ENCODE peak calls at places on chromosomes 11 and 22, in ten cellular contexts. X, Z, H, C, N, G, L, I, D and Y are unnamed samples.

GRCh38 chr22:50586416-50586815 is 3.8 kb upstream of the CHKB start:
- DNase-seq in X (no peak), Z (no peak), H (no peak), C (no peak), N (no peak), G (no peak), L (no peak), I (peak), D (no peak), Y (no peak)

GRCh38 chr22:38706101-38706884 is 549 bp downstream of the GTPBP1 start:
- DNase-seq in X (no peak), Z (no peak), H (no peak), C (no peak), N (peak), G (peak), L (peak), I (peak), D (peak), Y (peak)

GRCh38 chr11:108897916-108898315 is 233.0 kb downstream of the DDX10 start:
- DNase-seq in X (no peak), Z (no peak), H (no peak), C (no peak), N (no peak), G (no peak), L (no peak), I (no peak), D (no peak), Y (no peak)

GRCh38 chr11:285894-286220 is 3.1 kb upstream of the PGGHG start:
- DNase-seq in X (no peak), Z (no peak), H (no peak), C (no peak), N (peak), G (peak), L (no peak), I (no peak), D (no peak), Y (no peak)

GRCh38 chr11:43238341-43238740 is 73.5 kb upstream of the API5 start:
- DNase-seq in X (no peak), Z (no peak), H (no peak), C (no peak), N (no peak), G (no peak), L (no peak), I (no peak), D (no peak), Y (no peak)

GRCh38 chr11:78037056-78037455 is 14.0 kb upstream of the KCTD14 start:
- DNase-seq in X (peak), Z (no peak), H (no peak), C (no peak), N (no peak), G (no peak), L (no peak), I (peak), D (peak), Y (no peak)

GRCh38 chr22:46068908-46069481 is 81.3 kb upstream of the PPARA start:
- DNase-seq in X (peak), Z (peak), H (no peak), C (no peak), N (peak), G (no peak), L (no peak), I (peak), D (peak), Y (no peak)

GRCh38 chr11:9017773-9018172 is 14.0 kb upstream of the NRIP3 start:
- DNase-seq in X (no peak), Z (no peak), H (no peak), C (no peak), N (peak), G (no peak), L (peak), I (peak), D (peak), Y (peak)

GRCh38 chr22:23250424-23251363 is 70.4 kb downstream of the BCR start:
- DNase-seq in X (no peak), Z (no peak), H (no peak), C (no peak), N (no peak), G (no peak), L (no peak), I (no peak), D (no peak), Y (no peak)

GRCh38 chr11:85406316-85406715 is 220.8 kb downstream of the DLG2 start:
- DNase-seq in X (no peak), Z (no peak), H (no peak), C (no peak), N (no peak), G (no peak), L (no peak), I (no peak), D (no peak), Y (no peak)

GRCh38 chr11:118705796-118706545 is 26.5 kb upstream of the TREH start:
- DNase-seq in X (no peak), Z (no peak), H (no peak), C (no peak), N (no peak), G (peak), L (no peak), I (no peak), D (no peak), Y (no peak)

GRCh38 chr11:10038916-10039315 is 255.1 kb downstream of the SBF2 start:
- DNase-seq in X (no peak), Z (peak), H (no peak), C (no peak), N (no peak), G (no peak), L (no peak), I (no peak), D (no peak), Y (no peak)

GRCh38 chr11:6695377-6695776 is 12.2 kb upstream of the MRPL17 start:
- DNase-seq in X (no peak), Z (peak), H (no peak), C (no peak), N (no peak), G (no peak), L (no peak), I (no peak), D (no peak), Y (no peak)

GRCh38 chr22:45631140-45631539 is 40.5 kb upstream of the ATXN10 start:
- DNase-seq in X (no peak), Z (no peak), H (no peak), C (no peak), N (no peak), G (no peak), L (no peak), I (peak), D (no peak), Y (no peak)

GRCh38 chr11:4370166-4370565 is 2.0 kb upstream of the OR52B4 start:
- DNase-seq in X (no peak), Z (no peak), H (no peak), C (no peak), N (no peak), G (no peak), L (no peak), I (no peak), D (no peak), Y (no peak)

GRCh38 chr22:40855104-40855959 is 1.1 kb downstream of the ST13 start:
- DNase-seq in X (no peak), Z (no peak), H (no peak), C (no peak), N (no peak), G (no peak), L (no peak), I (no peak), D (no peak), Y (no peak)

GRCh38 chr22:38467904-38468760 is at the start of gene KDELR3:
- DNase-seq in X (peak), Z (peak), H (peak), C (no peak), N (peak), G (peak), L (peak), I (peak), D (peak), Y (no peak)

GRCh38 chr11:94934362-94934761 is 39.0 kb downstream of the CWC15 start:
- DNase-seq in X (no peak), Z (peak), H (no peak), C (no peak), N (no peak), G (peak), L (no peak), I (no peak), D (no peak), Y (no peak)

GRCh38 chr11:67438121-67438902 is 830 bp upstream of the PTPRCAP start:
- DNase-seq in X (no peak), Z (no peak), H (no peak), C (no peak), N (peak), G (no peak), L (no peak), I (no peak), D (peak), Y (no peak)

GRCh38 chr11:30583505-30584280 is 2.5 kb downstream of the MPPED2 start:
- DNase-seq in X (no peak), Z (no peak), H (no peak), C (no peak), N (peak), G (peak), L (peak), I (peak), D (peak), Y (peak)

GRCh38 chr11:43359432-43359818 is 705 bp downstream of the TTC17 start:
- DNase-seq in X (peak), Z (peak), H (no peak), C (peak), N (no peak), G (peak), L (no peak), I (no peak), D (peak), Y (no peak)

GRCh38 chr11:11297578-11297977 is 55.5 kb downstream of the CSNK2A3 start:
- DNase-seq in X (no peak), Z (no peak), H (no peak), C (no peak), N (no peak), G (no peak), L (no peak), I (no peak), D (no peak), Y (no peak)

GRCh38 chr11:90476442-90477007 is 253.7 kb upstream of the CHORDC1 start:
- DNase-seq in X (peak), Z (peak), H (peak), C (peak), N (no peak), G (peak), L (no peak), I (no peak), D (no peak), Y (no peak)

GRCh38 chr11:23539556-23539955 is 679.3 kb upstream of the CCDC179 start:
- DNase-seq in X (no peak), Z (peak), H (no peak), C (no peak), N (no peak), G (no peak), L (no peak), I (no peak), D (no peak), Y (no peak)

GRCh38 chr22:49551897-49552659 is 275.6 kb downstream of the BRD1 start:
- DNase-seq in X (no peak), Z (no peak), H (no peak), C (no peak), N (no peak), G (no peak), L (peak), I (peak), D (no peak), Y (no peak)

GRCh38 chr22:47192651-47193437 is 430.4 kb downstream of the TBC1D22A start:
- DNase-seq in X (peak), Z (no peak), H (peak), C (peak), N (no peak), G (no peak), L (peak), I (peak), D (peak), Y (peak)

GRCh38 chr11:106087815-106088435 is 10.5 kb downstream of the AASDHPPT start:
- DNase-seq in X (peak), Z (peak), H (peak), C (peak), N (no peak), G (peak), L (no peak), I (peak), D (peak), Y (peak)

GRCh38 chr22:44214187-44214586 is 33.5 kb downstream of the PARVG start:
- DNase-seq in X (no peak), Z (no peak), H (no peak), C (no peak), N (no peak), G (no peak), L (no peak), I (no peak), D (no peak), Y (peak)

GRCh38 chr11:16815047-16815767 is 76.8 kb downstream of the C11orf58 start:
- DNase-seq in X (no peak), Z (no peak), H (no peak), C (no peak), N (peak), G (no peak), L (no peak), I (peak), D (peak), Y (peak)

GRCh38 chr22:46111645-46112306 is 38.5 kb upstream of the PPARA start:
- DNase-seq in X (no peak), Z (no peak), H (no peak), C (no peak), N (no peak), G (no peak), L (peak), I (no peak), D (no peak), Y (no peak)

GRCh38 chr11:9726313-9727022 is 62.6 kb downstream of the SWAP70 start:
- DNase-seq in X (peak), Z (peak), H (peak), C (peak), N (no peak), G (no peak), L (no peak), I (no peak), D (no peak), Y (no peak)

GRCh38 chr11:46298699-46299424 is 21.4 kb downstream of the CREB3L1 start:
- DNase-seq in X (peak), Z (peak), H (no peak), C (peak), N (no peak), G (no peak), L (no peak), I (no peak), D (no peak), Y (no peak)

GRCh38 chr11:127445476-127445875 is 444.9 kb upstream of the KIRREL3 start:
- DNase-seq in X (no peak), Z (no peak), H (no peak), C (no peak), N (no peak), G (no peak), L (no peak), I (no peak), D (no peak), Y (no peak)

GRCh38 chr11:22703040-22703439 is 36.6 kb downstream of the GAS2 start:
- DNase-seq in X (peak), Z (peak), H (peak), C (peak), N (no peak), G (no peak), L (no peak), I (no peak), D (no peak), Y (no peak)

GRCh38 chr11:2210366-2211112 is 38.9 kb upstream of the TH start:
- DNase-seq in X (no peak), Z (no peak), H (no peak), C (no peak), N (peak), G (no peak), L (no peak), I (peak), D (peak), Y (peak)

GRCh38 chr22:29569011-29569678 is 11.8 kb downstream of the NIPSNAP1 start:
- DNase-seq in X (no peak), Z (no peak), H (no peak), C (no peak), N (no peak), G (no peak), L (no peak), I (no peak), D (no peak), Y (no peak)

GRCh38 chr11:112377946-112378345 is 117.3 kb upstream of the PLET1 start:
- DNase-seq in X (no peak), Z (no peak), H (no peak), C (no peak), N (no peak), G (no peak), L (no peak), I (no peak), D (no peak), Y (no peak)

GRCh38 chr11:112380464-112380863 is 119.8 kb upstream of the PLET1 start:
- DNase-seq in X (no peak), Z (no peak), H (no peak), C (no peak), N (no peak), G (no peak), L (no peak), I (no peak), D (no peak), Y (no peak)

GRCh38 chr11:112382561-112382960 is 121.9 kb upstream of the PLET1 start:
- DNase-seq in X (no peak), Z (no peak), H (no peak), C (no peak), N (no peak), G (no peak), L (no peak), I (no peak), D (no peak), Y (no peak)

GRCh38 chr11:112381578-112381977 is 120.9 kb upstream of the PLET1 start:
- DNase-seq in X (no peak), Z (no peak), H (no peak), C (no peak), N (no peak), G (no peak), L (no peak), I (no peak), D (no peak), Y (no peak)
- H3K27ac ChIP-seq in X (no peak), Z (no peak), H (no peak), C (no peak), N (no peak), G (no peak), L (no peak), I (no peak), D (no peak), Y (no peak)

DNA sequence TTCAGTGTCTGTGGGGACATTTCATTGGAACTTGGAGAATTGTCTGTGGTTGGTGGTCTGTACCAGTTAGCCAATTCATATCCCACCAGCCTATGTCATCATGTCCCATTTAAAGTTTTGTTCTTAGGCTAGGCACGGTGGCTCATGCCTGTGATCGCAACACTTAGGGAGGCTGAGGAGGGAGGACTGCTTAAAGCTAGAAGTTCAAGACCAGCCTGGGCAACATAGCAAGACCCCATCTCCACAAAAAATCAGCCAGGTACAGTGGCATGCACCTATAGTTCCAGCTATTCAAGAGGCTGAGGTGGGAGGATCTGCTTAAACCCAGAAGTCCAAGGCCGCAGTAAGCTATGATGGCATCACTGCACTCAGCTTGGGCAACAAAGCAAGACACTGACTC is 55.6 kb upstream of the CCND1 start:
- DNase-seq in X (no peak), Z (no peak), H (no peak), C (no peak), N (no peak), G (no peak), L (no peak), I (no peak), D (no peak), Y (no peak)
- TF ChIP-seq CTCF in X (no peak), Z (no peak), H (no peak), C (no peak), N (no peak), G (no peak), L (no peak), I (no peak), D (no peak), Y (no peak)

GRCh38 chr11:61019818-61020405 is 48.4 kb downstream of the CD6 start:
- DNase-seq in X (no peak), Z (no peak), H (no peak), C (no peak), N (no peak), G (no peak), L (no peak), I (no peak), D (no peak), Y (no peak)
- H3K27ac ChIP-seq in X (no peak), Z (no peak), H (no peak), C (no peak), N (no peak), G (no peak), L (no peak), I (no peak), D (no peak), Y (no peak)

GRCh38 chr22:35138521-35138920 is 72.6 kb downstream of the ISX start:
- DNase-seq in X (no peak), Z (no peak), H (no peak), C (no peak), N (no peak), G (no peak), L (no peak), I (no peak), D (peak), Y (no peak)

GRCh38 chr22:35135165-35135564 is 69.2 kb downstream of the ISX start:
- DNase-seq in X (no peak), Z (no peak), H (no peak), C (no peak), N (no peak), G (no peak), L (no peak), I (no peak), D (no peak), Y (no peak)

DNA sequence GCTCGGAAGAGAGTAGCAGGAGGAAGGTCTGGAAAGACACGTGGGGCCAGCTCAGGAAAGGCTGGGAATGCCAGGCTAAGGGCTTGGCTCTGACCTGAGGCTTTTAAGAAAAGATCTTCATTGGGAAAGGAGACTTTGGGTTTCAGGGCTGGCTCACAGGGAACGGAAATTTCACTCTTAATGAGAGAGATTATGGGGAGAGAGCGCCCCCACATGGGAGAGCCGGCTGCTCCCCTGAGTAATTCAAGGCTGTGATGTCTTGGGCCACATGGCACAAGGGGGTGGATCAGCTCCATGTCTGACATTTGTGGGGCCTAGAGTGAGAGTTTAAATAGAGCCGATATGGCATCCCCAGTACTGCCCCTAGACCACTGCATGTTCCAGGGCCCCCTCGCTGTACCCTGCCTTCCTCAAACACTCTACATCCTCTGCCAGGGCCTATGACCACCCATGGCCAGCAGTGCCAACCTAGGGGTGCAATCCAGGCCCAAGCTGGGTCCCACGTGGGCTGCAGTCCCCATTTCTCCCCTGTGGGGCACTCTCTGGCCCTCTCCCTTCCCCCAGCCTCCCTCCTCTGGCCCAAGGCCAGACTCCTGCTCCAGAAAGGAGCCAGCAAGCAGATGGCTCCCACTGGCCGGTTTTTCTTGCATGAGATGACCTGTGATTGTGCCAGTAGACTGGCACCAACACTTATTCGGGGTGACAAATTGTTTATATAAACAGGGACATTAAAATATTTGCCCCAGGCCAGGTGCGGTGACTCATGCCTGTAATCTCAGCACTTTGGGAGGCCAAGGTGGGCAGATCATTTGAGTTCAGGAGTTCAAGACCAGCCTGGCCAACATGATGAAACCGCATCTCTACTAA is 75.2 kb downstream of the ISX start:
- DNase-seq in X (peak), Z (no peak), H (no peak), C (no peak), N (no peak), G (peak), L (no peak), I (no peak), D (peak), Y (no peak)
- TF ChIP-seq CTCF in X (peak), Z (no peak), H (peak), C (no peak), N (no peak), G (peak), L (no peak), I (peak), D (peak), Y (no peak)

DNA sequence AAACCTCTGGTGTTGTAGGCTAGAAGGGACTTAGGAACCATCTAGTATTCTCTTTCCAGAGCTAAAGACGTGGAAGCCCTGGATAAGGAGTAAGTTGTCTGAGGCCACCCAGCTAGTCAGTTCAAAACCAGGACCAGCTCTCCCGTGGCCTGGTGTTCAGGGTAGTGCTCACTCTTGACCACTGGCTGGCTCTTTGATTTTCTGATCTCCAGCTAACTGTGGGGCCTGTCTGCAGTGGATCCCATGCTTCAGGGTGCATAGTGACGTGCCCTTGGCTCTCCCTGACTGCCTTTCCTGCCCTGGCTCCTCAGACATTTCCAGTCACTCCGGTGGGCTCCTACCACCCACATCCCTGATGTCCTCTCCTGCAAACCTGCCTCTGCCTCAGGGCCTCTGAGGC is 1.3 kb downstream of the CLMP start:
- DNase-seq in X (no peak), Z (no peak), H (no peak), C (no peak), N (no peak), G (peak), L (no peak), I (no peak), D (no peak), Y (no peak)
- H3K27ac ChIP-seq in X (no peak), Z (peak), H (no peak), C (peak), N (no peak), G (peak), L (no peak), I (peak), D (peak), Y (peak)